ENCODE peak calls at places on chromosome 5, in nine cellular contexts. W, B, U, A, T, E, S, P and O are unnamed samples.

GRCh38 chr5:179123491-179124328 is 63.5 kb downstream of the ZNF354C start:
- DNase-seq in E (no peak), S (no peak), B (no peak), W (peak), A (no peak), T (no peak), U (peak), P (no peak), O (no peak)

GRCh38 chr5:73591698-73592501 is 26.4 kb downstream of the UTP15 start:
- DNase-seq in S (no peak), A (no peak), B (no peak), E (peak), T (no peak), U (peak), W (no peak), P (no peak), O (no peak)

GRCh38 chr5:96381526-96381925 is 51.5 kb downstream of the PCSK1 start:
- DNase-seq in B (no peak), A (no peak), U (peak), W (no peak), P (no peak), T (no peak), S (no peak), E (peak), O (no peak)

GRCh38 chr5:102740515-102740914 is 14.6 kb upstream of the PAM start:
- DNase-seq in U (no peak), S (no peak), B (no peak), E (no peak), T (no peak), A (no peak), W (no peak), P (no peak), O (no peak)

GRCh38 chr5:157168286-157168685 is 2.2 kb upstream of the GARIN3 start:
- DNase-seq in P (no peak), E (no peak), B (no peak), U (no peak), S (no peak), T (no peak), W (no peak), A (no peak), O (no peak)

GRCh38 chr5:153372433-153373167 is 117.9 kb upstream of the GRIA1 start:
- DNase-seq in T (no peak), P (no peak), E (no peak), S (no peak), A (no peak), B (no peak), W (no peak), U (no peak), O (no peak)

GRCh38 chr5:54874337-54875021 is 110.9 kb downstream of the ESM1 start:
- DNase-seq in A (no peak), E (no peak), T (peak), W (no peak), U (no peak), B (no peak), P (no peak), S (no peak), O (no peak)

GRCh38 chr5:10235350-10235749 is 14.3 kb downstream of the ATPSCKMT start:
- DNase-seq in E (peak), B (no peak), A (no peak), P (no peak), S (no peak), T (no peak), U (no peak), W (no peak), O (no peak)

GRCh38 chr5:154191467-154192261 is 1.1 kb downstream of the GALNT10 start:
- DNase-seq in A (no peak), B (no peak), U (peak), S (no peak), W (no peak), E (no peak), T (no peak), P (no peak), O (no peak)

GRCh38 chr5:54946306-54946705 is 39.1 kb downstream of the ESM1 start:
- DNase-seq in P (no peak), W (no peak), T (no peak), E (no peak), S (no peak), U (no peak), A (no peak), B (no peak), O (no peak)

GRCh38 chr5:61273279-61273678 is 58.8 kb upstream of the ZSWIM6 start:
- DNase-seq in U (no peak), P (no peak), W (no peak), A (no peak), B (no peak), S (no peak), T (no peak), E (no peak), O (no peak)

GRCh38 chr5:23014251-23014650 is 161.1 kb upstream of the CDH12 start:
- DNase-seq in W (no peak), T (no peak), S (no peak), B (no peak), E (no peak), P (no peak), A (no peak), U (no peak), O (no peak)

GRCh38 chr5:150648294-150649107 is 8.0 kb downstream of the SYNPO start:
- DNase-seq in A (no peak), U (no peak), W (no peak), T (no peak), B (no peak), S (no peak), P (no peak), E (no peak), O (no peak)